ENCODE peak calls at places on chromosomes 5 and 9, in six cellular contexts. W, V, H, E, O and F are unnamed samples.

GRCh38 chr5:176400382-176401156 is 12.0 kb downstream of the HIGD2A start:
- DNase-seq in W (no peak), V (peak), H (no peak), E (no peak), O (no peak), F (no peak)

GRCh38 chr9:126569036-126569435 is 44.7 kb upstream of the LMX1B start:
- DNase-seq in W (no peak), V (no peak), H (peak), E (no peak), O (no peak), F (no peak)

GRCh38 chr9:73152953-73153352 is 1.3 kb downstream of the ANXA1 start:
- DNase-seq in W (no peak), V (peak), H (peak), E (no peak), O (no peak), F (no peak)

GRCh38 chr9:36258989-36259315 is 704 bp upstream of the GNE start:
- DNase-seq in W (no peak), V (no peak), H (no peak), E (no peak), O (peak), F (no peak)

GRCh38 chr5:1788200-1788599 is 11.4 kb downstream of the MRPL36 start:
- DNase-seq in W (no peak), V (no peak), H (no peak), E (no peak), O (no peak), F (no peak)

GRCh38 chr5:160851481-160851880 is 530 bp downstream of the ATP10B start:
- DNase-seq in W (no peak), V (no peak), H (no peak), E (no peak), O (no peak), F (no peak)

GRCh38 chr9:81596671-81597426 is 92.5 kb downstream of the TLE1 start:
- DNase-seq in W (peak), V (no peak), H (no peak), E (no peak), O (no peak), F (peak)

GRCh38 chr5:34718516-34718915 is 62.4 kb downstream of the RAI14 start:
- DNase-seq in W (no peak), V (no peak), H (no peak), E (no peak), O (no peak), F (no peak)